ENCODE peak calls at places on chromosomes 6 and 20, in nine cellular contexts. One of them, this sample, is unnamed.

GRCh38 chr20:62117658-62118057 is 4.6 kb upstream of the LSM14B start:
- DNase-seq in EL: no peak
- DNase-seq in NCI-H2171 treated with DMSO at 0.1 percent for 48 hours: no peak
- DNase-seq in kidney: peak
- DNase-seq in stimulated activated CD4-positive, alpha-beta T cell treated with anti-CD3 and anti-CD28 coated beads, Interleukin-12 subunit alpha, Interleukin-12 subunit beta, amount 100 ng/mL, for 4 hours: no peak
- DNase-seq in heart right ventricle: peak
- DNase-seq in NCI-H82: no peak
- DNase-seq in ecto neural progenitor cell: no peak
- DNase-seq in SHP77 treated with DMSO at 0.1 percent for 48 hours: no peak
- DNase-seq in this sample: no peak

GRCh38 chr6:161031721-161032495 is 40.3 kb downstream of the MAP3K4 start:
- DNase-seq in kidney: no peak
- DNase-seq in EL: peak
- DNase-seq in NCI-H2171 treated with DMSO at 0.1 percent for 48 hours: no peak
- DNase-seq in stimulated activated CD4-positive, alpha-beta T cell treated with anti-CD3 and anti-CD28 coated beads, Interleukin-12 subunit alpha, Interleukin-12 subunit beta, amount 100 ng/mL, for 4 hours: no peak
- DNase-seq in SHP77 treated with DMSO at 0.1 percent for 48 hours: no peak
- DNase-seq in ecto neural progenitor cell: no peak
- DNase-seq in heart right ventricle: no peak
- DNase-seq in NCI-H82: no peak
- DNase-seq in this sample: no peak

GRCh38 chr6:169789146-169789943 is 37.9 kb downstream of the ERMARD start:
- DNase-seq in ecto neural progenitor cell: peak
- DNase-seq in SHP77 treated with DMSO at 0.1 percent for 48 hours: peak
- DNase-seq in NCI-H2171 treated with DMSO at 0.1 percent for 48 hours: no peak
- DNase-seq in kidney: no peak
- DNase-seq in NCI-H82: peak
- DNase-seq in stimulated activated CD4-positive, alpha-beta T cell treated with anti-CD3 and anti-CD28 coated beads, Interleukin-12 subunit alpha, Interleukin-12 subunit beta, amount 100 ng/mL, for 4 hours: no peak
- DNase-seq in heart right ventricle: no peak
- DNase-seq in EL: no peak
- DNase-seq in this sample: no peak

GRCh38 chr6:137013031-137013430 is 31.7 kb downstream of the IL20RA start:
- DNase-seq in EL: peak
- DNase-seq in heart right ventricle: no peak
- DNase-seq in stimulated activated CD4-positive, alpha-beta T cell treated with anti-CD3 and anti-CD28 coated beads, Interleukin-12 subunit alpha, Interleukin-12 subunit beta, amount 100 ng/mL, for 4 hours: no peak
- DNase-seq in kidney: no peak
- DNase-seq in ecto neural progenitor cell: no peak
- DNase-seq in SHP77 treated with DMSO at 0.1 percent for 48 hours: no peak
- DNase-seq in NCI-H2171 treated with DMSO at 0.1 percent for 48 hours: no peak
- DNase-seq in NCI-H82: no peak
- DNase-seq in this sample: no peak

GRCh38 chr6:158441639-158442308 is 118.1 kb upstream of the TMEM181 start:
- DNase-seq in stimulated activated CD4-positive, alpha-beta T cell treated with anti-CD3 and anti-CD28 coated beads, Interleukin-12 subunit alpha, Interleukin-12 subunit beta, amount 100 ng/mL, for 4 hours: no peak
- DNase-seq in NCI-H2171 treated with DMSO at 0.1 percent for 48 hours: no peak
- DNase-seq in heart right ventricle: no peak
- DNase-seq in SHP77 treated with DMSO at 0.1 percent for 48 hours: no peak
- DNase-seq in NCI-H82: no peak
- DNase-seq in ecto neural progenitor cell: no peak
- DNase-seq in kidney: no peak
- DNase-seq in EL: no peak
- DNase-seq in this sample: peak

GRCh38 chr6:38110407-38111025 is 291.0 kb downstream of the ZFAND3 start:
- DNase-seq in EL: no peak
- DNase-seq in ecto neural progenitor cell: no peak
- DNase-seq in heart right ventricle: no peak
- DNase-seq in SHP77 treated with DMSO at 0.1 percent for 48 hours: peak
- DNase-seq in kidney: no peak
- DNase-seq in stimulated activated CD4-positive, alpha-beta T cell treated with anti-CD3 and anti-CD28 coated beads, Interleukin-12 subunit alpha, Interleukin-12 subunit beta, amount 100 ng/mL, for 4 hours: no peak
- DNase-seq in NCI-H82: peak
- DNase-seq in NCI-H2171 treated with DMSO at 0.1 percent for 48 hours: peak
- DNase-seq in this sample: no peak

GRCh38 chr6:5173862-5174643 is 86.7 kb downstream of the LYRM4 start:
- DNase-seq in NCI-H82: no peak
- DNase-seq in SHP77 treated with DMSO at 0.1 percent for 48 hours: no peak
- DNase-seq in NCI-H2171 treated with DMSO at 0.1 percent for 48 hours: peak
- DNase-seq in EL: no peak
- DNase-seq in kidney: no peak
- DNase-seq in stimulated activated CD4-positive, alpha-beta T cell treated with anti-CD3 and anti-CD28 coated beads, Interleukin-12 subunit alpha, Interleukin-12 subunit beta, amount 100 ng/mL, for 4 hours: peak
- DNase-seq in ecto neural progenitor cell: no peak
- DNase-seq in heart right ventricle: no peak
- DNase-seq in this sample: no peak

GRCh38 chr6:38187688-38188590 is 368.4 kb downstream of the ZFAND3 start:
- DNase-seq in stimulated activated CD4-positive, alpha-beta T cell treated with anti-CD3 and anti-CD28 coated beads, Interleukin-12 subunit alpha, Interleukin-12 subunit beta, amount 100 ng/mL, for 4 hours: no peak
- DNase-seq in NCI-H2171 treated with DMSO at 0.1 percent for 48 hours: peak
- DNase-seq in kidney: no peak
- DNase-seq in ecto neural progenitor cell: peak
- DNase-seq in heart right ventricle: no peak
- DNase-seq in EL: no peak
- DNase-seq in SHP77 treated with DMSO at 0.1 percent for 48 hours: no peak
- DNase-seq in NCI-H82: peak
- DNase-seq in this sample: no peak

GRCh38 chr6:128414943-128415342 is 105.5 kb downstream of the PTPRK start:
- DNase-seq in kidney: no peak
- DNase-seq in EL: no peak
- DNase-seq in NCI-H2171 treated with DMSO at 0.1 percent for 48 hours: no peak
- DNase-seq in stimulated activated CD4-positive, alpha-beta T cell treated with anti-CD3 and anti-CD28 coated beads, Interleukin-12 subunit alpha, Interleukin-12 subunit beta, amount 100 ng/mL, for 4 hours: no peak
- DNase-seq in SHP77 treated with DMSO at 0.1 percent for 48 hours: no peak
- DNase-seq in ecto neural progenitor cell: no peak
- DNase-seq in NCI-H82: no peak
- DNase-seq in heart right ventricle: no peak
- DNase-seq in this sample: no peak

GRCh38 chr20:52295556-52295955 is 104.0 kb upstream of the ZFP64 start:
- DNase-seq in kidney: no peak
- DNase-seq in NCI-H82: no peak
- DNase-seq in ecto neural progenitor cell: no peak
- DNase-seq in SHP77 treated with DMSO at 0.1 percent for 48 hours: no peak
- DNase-seq in EL: no peak
- DNase-seq in NCI-H2171 treated with DMSO at 0.1 percent for 48 hours: no peak
- DNase-seq in stimulated activated CD4-positive, alpha-beta T cell treated with anti-CD3 and anti-CD28 coated beads, Interleukin-12 subunit alpha, Interleukin-12 subunit beta, amount 100 ng/mL, for 4 hours: no peak
- DNase-seq in heart right ventricle: no peak
- DNase-seq in this sample: no peak

GRCh38 chr6:149060985-149061760 is 256.3 kb upstream of the TAB2 start:
- DNase-seq in EL: peak
- DNase-seq in kidney: no peak
- DNase-seq in ecto neural progenitor cell: no peak
- DNase-seq in SHP77 treated with DMSO at 0.1 percent for 48 hours: peak
- DNase-seq in NCI-H2171 treated with DMSO at 0.1 percent for 48 hours: peak
- DNase-seq in stimulated activated CD4-positive, alpha-beta T cell treated with anti-CD3 and anti-CD28 coated beads, Interleukin-12 subunit alpha, Interleukin-12 subunit beta, amount 100 ng/mL, for 4 hours: no peak
- DNase-seq in heart right ventricle: no peak
- DNase-seq in NCI-H82: peak
- DNase-seq in this sample: no peak

GRCh38 chr6:150775400-150775799 is 90.1 kb upstream of the MTHFD1L start:
- DNase-seq in EL: no peak
- DNase-seq in kidney: no peak
- DNase-seq in ecto neural progenitor cell: no peak
- DNase-seq in NCI-H82: no peak
- DNase-seq in stimulated activated CD4-positive, alpha-beta T cell treated with anti-CD3 and anti-CD28 coated beads, Interleukin-12 subunit alpha, Interleukin-12 subunit beta, amount 100 ng/mL, for 4 hours: no peak
- DNase-seq in SHP77 treated with DMSO at 0.1 percent for 48 hours: no peak
- DNase-seq in heart right ventricle: no peak
- DNase-seq in NCI-H2171 treated with DMSO at 0.1 percent for 48 hours: no peak
- DNase-seq in this sample: no peak

GRCh38 chr6:169416249-169416648 is 162.6 kb upstream of the THBS2 start:
- DNase-seq in kidney: no peak
- DNase-seq in stimulated activated CD4-positive, alpha-beta T cell treated with anti-CD3 and anti-CD28 coated beads, Interleukin-12 subunit alpha, Interleukin-12 subunit beta, amount 100 ng/mL, for 4 hours: no peak
- DNase-seq in SHP77 treated with DMSO at 0.1 percent for 48 hours: no peak
- DNase-seq in EL: no peak
- DNase-seq in heart right ventricle: no peak
- DNase-seq in NCI-H82: no peak
- DNase-seq in ecto neural progenitor cell: no peak
- DNase-seq in NCI-H2171 treated with DMSO at 0.1 percent for 48 hours: no peak
- DNase-seq in this sample: no peak

GRCh38 chr6:30793521-30794194 is 49.3 kb upstream of the IER3 start:
- DNase-seq in stimulated activated CD4-positive, alpha-beta T cell treated with anti-CD3 and anti-CD28 coated beads, Interleukin-12 subunit alpha, Interleukin-12 subunit beta, amount 100 ng/mL, for 4 hours: no peak
- DNase-seq in kidney: no peak
- DNase-seq in ecto neural progenitor cell: no peak
- DNase-seq in SHP77 treated with DMSO at 0.1 percent for 48 hours: no peak
- DNase-seq in NCI-H82: no peak
- DNase-seq in NCI-H2171 treated with DMSO at 0.1 percent for 48 hours: no peak
- DNase-seq in heart right ventricle: no peak
- DNase-seq in EL: peak
- DNase-seq in this sample: no peak

This sample was measured in occipital lobe.